ENCODE peak calls at places on chromosomes 12 and 14, in four cellular contexts. One of them, this sample, is unnamed.

GRCh38 chr14:99141236-99141635 is 130.8 kb downstream of the BCL11B start:
- DNase-seq in left lung: no peak
- DNase-seq in pancreas: no peak
- DNase-seq in HepG2: no peak
- DNase-seq in this sample: no peak

GRCh38 chr14:74737753-74738325 is 24.9 kb downstream of the FCF1 start:
- DNase-seq in left lung: no peak
- DNase-seq in HepG2: no peak
- DNase-seq in pancreas: no peak
- DNase-seq in this sample: no peak

GRCh38 chr14:54447231-54447692 is 6.1 kb upstream of the CNIH1 start:
- DNase-seq in pancreas: no peak
- DNase-seq in HepG2: peak
- DNase-seq in left lung: peak
- DNase-seq in this sample: no peak

GRCh38 chr14:36857136-36857535 is 195.5 kb downstream of the PAX9 start:
- DNase-seq in left lung: no peak
- DNase-seq in pancreas: no peak
- DNase-seq in HepG2: no peak
- DNase-seq in this sample: no peak

GRCh38 chr14:90281261-90281660 is 24.9 kb downstream of the PSMC1 start:
- DNase-seq in left lung: no peak
- DNase-seq in pancreas: no peak
- DNase-seq in HepG2: no peak
- DNase-seq in this sample: no peak

GRCh38 chr12:52181757-52182156 is 10.1 kb downstream of the KRT80 start:
- DNase-seq in HepG2: no peak
- DNase-seq in left lung: no peak
- DNase-seq in pancreas: peak
- DNase-seq in this sample: no peak

GRCh38 chr14:25050494-25051170 is 685 bp upstream of the STXBP6 start:
- DNase-seq in pancreas: no peak
- DNase-seq in HepG2: no peak
- DNase-seq in left lung: no peak
- DNase-seq in this sample: peak

GRCh38 chr14:54627718-54628345 is 60.9 kb downstream of the SAMD4A start:
- DNase-seq in left lung: no peak
- DNase-seq in HepG2: no peak
- DNase-seq in pancreas: no peak
- DNase-seq in this sample: no peak

GRCh38 chr12:126114420-126114819 is 1049.2 kb downstream of the AACS start:
- DNase-seq in HepG2: no peak
- DNase-seq in left lung: no peak
- DNase-seq in pancreas: no peak
- DNase-seq in this sample: peak

GRCh38 chr12:25771062-25771461 is 187.4 kb upstream of the RASSF8 start:
- DNase-seq in pancreas: no peak
- DNase-seq in HepG2: no peak
- DNase-seq in left lung: no peak
- DNase-seq in this sample: no peak

GRCh38 chr12:57793920-57794319 is 11.3 kb downstream of the TSFM start:
- DNase-seq in pancreas: no peak
- DNase-seq in left lung: no peak
- DNase-seq in HepG2: no peak
- DNase-seq in this sample: no peak

GRCh38 chr12:93199831-93200236 is 177.9 kb upstream of the NUDT4 start:
- DNase-seq in pancreas: no peak
- DNase-seq in HepG2: no peak
- DNase-seq in left lung: no peak
- DNase-seq in this sample: no peak

GRCh38 chr12:42574879-42575278 is 14.7 kb downstream of the PRICKLE1 start:
- DNase-seq in left lung: no peak
- DNase-seq in pancreas: no peak
- DNase-seq in HepG2: no peak
- DNase-seq in this sample: no peak

This sample was measured in prostate gland.